ENCODE peak calls at places on chromosome 15, in six cellular contexts. One of them, this sample, is unnamed.

GRCh38 chr15:75230524-75231371 is 27.4 kb upstream of the GOLGA6C start:
- DNase-seq in endothelial cell: peak
- DNase-seq in epithelial cell of proximal tubule: no peak
- DNase-seq in brain microvascular endothelial cell: no peak
- DNase-seq in sigmoid colon: peak
- DNase-seq in tibial artery: no peak
- DNase-seq in this sample: peak

GRCh38 chr15:69562564-69562963 is 109.9 kb downstream of the RPLP1 start:
- DNase-seq in sigmoid colon: no peak
- DNase-seq in endothelial cell: no peak
- DNase-seq in epithelial cell of proximal tubule: no peak
- DNase-seq in brain microvascular endothelial cell: no peak
- DNase-seq in tibial artery: no peak
- DNase-seq in this sample: no peak

GRCh38 chr15:40243126-40243810 is 4.4 kb downstream of the PAK6 start:
- DNase-seq in endothelial cell: no peak
- DNase-seq in epithelial cell of proximal tubule: no peak
- DNase-seq in sigmoid colon: peak
- DNase-seq in tibial artery: no peak
- DNase-seq in brain microvascular endothelial cell: no peak
- DNase-seq in this sample: no peak

GRCh38 chr15:77526582-77527163 is 106.0 kb downstream of the HMG20A start:
- DNase-seq in endothelial cell: no peak
- DNase-seq in brain microvascular endothelial cell: no peak
- DNase-seq in tibial artery: no peak
- DNase-seq in epithelial cell of proximal tubule: no peak
- DNase-seq in sigmoid colon: peak
- DNase-seq in this sample: no peak

GRCh38 chr15:82081904-82082810 is 36.3 kb upstream of the MEX3B start:
- DNase-seq in endothelial cell: peak
- DNase-seq in sigmoid colon: no peak
- DNase-seq in tibial artery: no peak
- DNase-seq in epithelial cell of proximal tubule: no peak
- DNase-seq in brain microvascular endothelial cell: peak
- DNase-seq in this sample: no peak

GRCh38 chr15:70504305-70504951 is 258.9 kb downstream of the UACA start:
- DNase-seq in endothelial cell: no peak
- DNase-seq in sigmoid colon: peak
- DNase-seq in epithelial cell of proximal tubule: no peak
- DNase-seq in tibial artery: peak
- DNase-seq in brain microvascular endothelial cell: peak
- DNase-seq in this sample: peak

GRCh38 chr15:63473999-63474809 is 30.2 kb upstream of the USP3 start:
- DNase-seq in brain microvascular endothelial cell: peak
- DNase-seq in sigmoid colon: no peak
- DNase-seq in tibial artery: no peak
- DNase-seq in endothelial cell: no peak
- DNase-seq in epithelial cell of proximal tubule: peak
- DNase-seq in this sample: peak

GRCh38 chr15:41778503-41778902 is 4.2 kb downstream of the MAPKBP1 start:
- DNase-seq in brain microvascular endothelial cell: no peak
- DNase-seq in tibial artery: no peak
- DNase-seq in sigmoid colon: no peak
- DNase-seq in epithelial cell of proximal tubule: no peak
- DNase-seq in endothelial cell: no peak
- DNase-seq in this sample: no peak

GRCh38 chr15:91471410-91471993 is 371.4 kb downstream of the SV2B start:
- DNase-seq in tibial artery: no peak
- DNase-seq in sigmoid colon: no peak
- DNase-seq in endothelial cell: no peak
- DNase-seq in epithelial cell of proximal tubule: no peak
- DNase-seq in brain microvascular endothelial cell: no peak
- DNase-seq in this sample: no peak

GRCh38 chr15:96326551-96327154 is 3.8 kb upstream of the NR2F2 start:
- DNase-seq in epithelial cell of proximal tubule: no peak
- DNase-seq in brain microvascular endothelial cell: peak
- DNase-seq in tibial artery: peak
- DNase-seq in sigmoid colon: peak
- DNase-seq in endothelial cell: no peak
- DNase-seq in this sample: peak

GRCh38 chr15:71329509-71330260 is 214.4 kb downstream of the THSD4 start:
- DNase-seq in brain microvascular endothelial cell: peak
- DNase-seq in epithelial cell of proximal tubule: peak
- DNase-seq in tibial artery: peak
- DNase-seq in sigmoid colon: no peak
- DNase-seq in endothelial cell: no peak
- DNase-seq in this sample: no peak

GRCh38 chr15:100115711-100116090 is 226.1 kb downstream of the ADAMTS17 start:
- DNase-seq in epithelial cell of proximal tubule: no peak
- DNase-seq in tibial artery: peak
- DNase-seq in endothelial cell: no peak
- DNase-seq in brain microvascular endothelial cell: peak
- DNase-seq in sigmoid colon: no peak
- DNase-seq in this sample: no peak

GRCh38 chr15:31400222-31400927 is 73.7 kb downstream of the KLF13 start:
- DNase-seq in epithelial cell of proximal tubule: no peak
- DNase-seq in tibial artery: no peak
- DNase-seq in endothelial cell: no peak
- DNase-seq in sigmoid colon: no peak
- DNase-seq in brain microvascular endothelial cell: no peak
- DNase-seq in this sample: peak

GRCh38 chr15:51134416-51135199 is 39.9 kb upstream of the TNFAIP8L3 start:
- DNase-seq in endothelial cell: no peak
- DNase-seq in epithelial cell of proximal tubule: peak
- DNase-seq in tibial artery: no peak
- DNase-seq in brain microvascular endothelial cell: no peak
- DNase-seq in sigmoid colon: no peak
- DNase-seq in this sample: no peak

GRCh38 chr15:51130344-51130743 is 35.6 kb upstream of the TNFAIP8L3 start:
- DNase-seq in brain microvascular endothelial cell: no peak
- DNase-seq in epithelial cell of proximal tubule: no peak
- DNase-seq in sigmoid colon: no peak
- DNase-seq in tibial artery: no peak
- DNase-seq in endothelial cell: no peak
- DNase-seq in this sample: no peak

GRCh38 chr15:51133140-51133630 is 38.5 kb upstream of the TNFAIP8L3 start:
- DNase-seq in tibial artery: peak
- DNase-seq in brain microvascular endothelial cell: no peak
- DNase-seq in endothelial cell: no peak
- DNase-seq in sigmoid colon: no peak
- DNase-seq in epithelial cell of proximal tubule: no peak
- DNase-seq in this sample: no peak

GRCh38 chr15:51131596-51132290 is 37.0 kb upstream of the TNFAIP8L3 start:
- DNase-seq in endothelial cell: no peak
- DNase-seq in brain microvascular endothelial cell: no peak
- DNase-seq in tibial artery: no peak
- DNase-seq in epithelial cell of proximal tubule: no peak
- DNase-seq in sigmoid colon: no peak
- DNase-seq in this sample: no peak

GRCh38 chr15:51132384-51133139 is 37.9 kb upstream of the TNFAIP8L3 start:
- DNase-seq in brain microvascular endothelial cell: peak
- DNase-seq in endothelial cell: peak
- DNase-seq in sigmoid colon: peak
- DNase-seq in tibial artery: peak
- DNase-seq in epithelial cell of proximal tubule: peak
- DNase-seq in this sample: peak
- TF ChIP-seq CTCF in brain microvascular endothelial cell: peak
- TF ChIP-seq CTCF in endothelial cell: peak
- TF ChIP-seq CTCF in sigmoid colon: peak
- TF ChIP-seq CTCF in tibial artery: peak
- TF ChIP-seq CTCF in epithelial cell of proximal tubule: peak
- TF ChIP-seq CTCF in this sample: peak

GRCh38 chr15:79432345-79433311 is 492 bp downstream of the MINAR1 start:
- DNase-seq in brain microvascular endothelial cell: no peak
- DNase-seq in sigmoid colon: no peak
- DNase-seq in tibial artery: no peak
- DNase-seq in epithelial cell of proximal tubule: no peak
- DNase-seq in endothelial cell: no peak
- DNase-seq in this sample: no peak
- TF ChIP-seq CTCF in brain microvascular endothelial cell: no peak
- TF ChIP-seq CTCF in sigmoid colon: no peak
- TF ChIP-seq CTCF in tibial artery: peak
- TF ChIP-seq CTCF in epithelial cell of proximal tubule: no peak
- TF ChIP-seq CTCF in endothelial cell: no peak
- TF ChIP-seq CTCF in this sample: no peak

DNA sequence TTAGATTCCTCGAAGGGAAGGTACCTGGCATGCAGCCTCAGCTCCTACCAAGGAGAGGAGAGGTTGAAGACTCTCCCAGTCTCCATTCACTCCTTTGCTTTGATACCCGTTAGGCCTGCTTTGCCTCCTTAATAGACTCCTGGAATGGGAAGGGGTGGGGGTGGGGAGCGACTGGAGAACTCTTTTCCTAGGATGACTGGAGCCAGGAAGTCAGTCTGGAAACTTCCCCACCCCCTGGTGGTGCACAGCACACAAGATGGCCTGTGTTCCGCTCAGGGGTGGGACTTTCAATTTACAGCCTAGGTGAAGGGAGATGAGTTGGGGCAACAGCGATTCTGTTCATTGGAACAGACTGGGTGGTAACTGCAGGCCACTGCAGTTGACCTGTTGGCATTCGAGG is 21.4 kb upstream of the CELF6 start:
- DNase-seq in sigmoid colon: no peak
- DNase-seq in epithelial cell of proximal tubule: no peak
- DNase-seq in brain microvascular endothelial cell: no peak
- DNase-seq in endothelial cell: peak
- DNase-seq in tibial artery: no peak
- DNase-seq in this sample: no peak
- TF ChIP-seq CTCF in sigmoid colon: no peak
- TF ChIP-seq CTCF in epithelial cell of proximal tubule: peak
- TF ChIP-seq CTCF in brain microvascular endothelial cell: peak
- TF ChIP-seq CTCF in endothelial cell: peak
- TF ChIP-seq CTCF in tibial artery: no peak
- TF ChIP-seq CTCF in this sample: no peak

DNA sequence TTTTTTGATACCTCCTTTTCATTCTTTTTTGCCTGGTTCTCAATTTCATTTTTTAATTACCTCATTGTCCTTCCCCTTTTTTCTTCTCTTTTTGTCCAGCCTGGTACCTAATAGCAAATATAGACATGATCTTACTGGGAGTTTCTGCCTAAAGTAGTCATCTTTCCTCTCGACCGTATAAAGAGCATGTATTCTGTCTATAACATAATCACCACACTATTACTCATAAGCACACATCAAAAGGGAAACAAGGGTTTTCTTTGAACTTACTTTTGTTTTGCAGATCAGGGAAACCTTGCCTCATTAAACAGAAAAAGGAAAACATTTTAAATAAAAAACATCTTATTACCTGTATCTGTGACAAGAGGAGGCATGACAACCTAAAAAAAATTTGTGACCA is 33.0 kb downstream of the FAM98B start:
- DNase-seq in brain microvascular endothelial cell: no peak
- DNase-seq in sigmoid colon: no peak
- DNase-seq in epithelial cell of proximal tubule: no peak
- DNase-seq in tibial artery: no peak
- DNase-seq in endothelial cell: no peak
- DNase-seq in this sample: no peak
- TF ChIP-seq CTCF in brain microvascular endothelial cell: no peak
- TF ChIP-seq CTCF in sigmoid colon: no peak
- TF ChIP-seq CTCF in epithelial cell of proximal tubule: no peak
- TF ChIP-seq CTCF in tibial artery: no peak
- TF ChIP-seq CTCF in endothelial cell: no peak
- TF ChIP-seq CTCF in this sample: no peak

GRCh38 chr15:59569477-59569876 is 42.1 kb upstream of the GCNT3 start:
- DNase-seq in epithelial cell of proximal tubule: no peak
- DNase-seq in tibial artery: no peak
- DNase-seq in sigmoid colon: no peak
- DNase-seq in brain microvascular endothelial cell: no peak
- DNase-seq in endothelial cell: no peak
- DNase-seq in this sample: no peak
- TF ChIP-seq CTCF in epithelial cell of proximal tubule: no peak
- TF ChIP-seq CTCF in tibial artery: no peak
- TF ChIP-seq CTCF in sigmoid colon: no peak
- TF ChIP-seq CTCF in brain microvascular endothelial cell: no peak
- TF ChIP-seq CTCF in endothelial cell: no peak
- TF ChIP-seq CTCF in this sample: no peak

GRCh38 chr15:65084500-65085206 is 8.1 kb downstream of the KBTBD13 start:
- DNase-seq in brain microvascular endothelial cell: no peak
- DNase-seq in endothelial cell: no peak
- DNase-seq in sigmoid colon: peak
- DNase-seq in epithelial cell of proximal tubule: no peak
- DNase-seq in tibial artery: no peak
- DNase-seq in this sample: no peak

GRCh38 chr15:65082303-65082958 is 5.9 kb downstream of the KBTBD13 start:
- DNase-seq in sigmoid colon: no peak
- DNase-seq in tibial artery: no peak
- DNase-seq in brain microvascular endothelial cell: no peak
- DNase-seq in epithelial cell of proximal tubule: no peak
- DNase-seq in endothelial cell: no peak
- DNase-seq in this sample: no peak

GRCh38 chr15:65085207-65085753 is 8.7 kb downstream of the KBTBD13 start:
- DNase-seq in epithelial cell of proximal tubule: no peak
- DNase-seq in brain microvascular endothelial cell: no peak
- DNase-seq in endothelial cell: no peak
- DNase-seq in sigmoid colon: peak
- DNase-seq in tibial artery: no peak
- DNase-seq in this sample: no peak

GRCh38 chr15:65081758-65082157 is 5.2 kb downstream of the KBTBD13 start:
- DNase-seq in tibial artery: no peak
- DNase-seq in epithelial cell of proximal tubule: no peak
- DNase-seq in brain microvascular endothelial cell: no peak
- DNase-seq in endothelial cell: no peak
- DNase-seq in sigmoid colon: no peak
- DNase-seq in this sample: no peak

GRCh38 chr15:65083262-65083701 is 6.7 kb downstream of the KBTBD13 start:
- DNase-seq in endothelial cell: no peak
- DNase-seq in brain microvascular endothelial cell: no peak
- DNase-seq in tibial artery: no peak
- DNase-seq in epithelial cell of proximal tubule: no peak
- DNase-seq in sigmoid colon: peak
- DNase-seq in this sample: no peak
- TF ChIP-seq CTCF in endothelial cell: no peak
- TF ChIP-seq CTCF in brain microvascular endothelial cell: peak
- TF ChIP-seq CTCF in tibial artery: peak
- TF ChIP-seq CTCF in epithelial cell of proximal tubule: peak
- TF ChIP-seq CTCF in sigmoid colon: peak
- TF ChIP-seq CTCF in this sample: no peak

DNA sequence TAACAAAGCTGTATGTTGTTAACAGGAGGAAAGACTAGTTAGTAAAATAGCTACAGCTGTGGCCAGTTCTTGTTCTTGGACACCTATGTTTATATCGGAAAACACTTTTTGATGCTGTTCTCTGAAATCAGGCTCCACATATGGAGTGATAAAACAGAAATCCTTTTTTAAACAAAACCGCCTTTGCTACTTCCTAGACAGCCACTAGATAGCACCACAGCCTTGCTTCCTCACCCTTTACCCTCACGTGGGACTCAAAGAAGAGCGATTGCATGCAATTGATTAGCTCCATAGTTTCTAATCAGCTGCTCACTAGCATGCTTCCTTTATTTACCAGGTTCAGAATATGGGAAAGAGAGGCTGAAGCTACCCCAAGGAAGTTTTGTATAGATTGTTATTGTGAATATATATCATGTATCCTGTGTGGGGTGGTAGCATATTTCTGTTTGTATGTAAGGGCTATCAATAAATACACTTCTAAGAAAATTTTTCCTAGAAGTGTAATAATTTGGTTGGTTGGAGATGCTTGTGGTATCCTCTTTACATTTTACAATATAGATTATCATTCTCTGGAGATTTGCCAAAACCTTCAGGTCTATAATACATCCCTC is 4.3 kb upstream of the MTFMT start:
- DNase-seq in sigmoid colon: no peak
- DNase-seq in brain microvascular endothelial cell: peak
- DNase-seq in endothelial cell: no peak
- DNase-seq in tibial artery: no peak
- DNase-seq in epithelial cell of proximal tubule: no peak
- DNase-seq in this sample: no peak
- TF ChIP-seq CTCF in sigmoid colon: peak
- TF ChIP-seq CTCF in brain microvascular endothelial cell: peak
- TF ChIP-seq CTCF in endothelial cell: no peak
- TF ChIP-seq CTCF in tibial artery: peak
- TF ChIP-seq CTCF in epithelial cell of proximal tubule: peak
- TF ChIP-seq CTCF in this sample: peak